ENCODE peak calls at places on chromosome 17, in five cellular contexts. One of them, this sample, is unnamed.

GRCh38 chr17:41008811-41009210 is at the start of gene KRTAP3-1:
- DNase-seq in sigmoid colon: no peak
- DNase-seq in H4: no peak
- DNase-seq in KBM-7: no peak
- DNase-seq in A549: no peak
- DNase-seq in this sample: no peak

GRCh38 chr17:21239680-21240374 is 13.4 kb downstream of the NATD1 start:
- DNase-seq in sigmoid colon: no peak
- DNase-seq in H4: no peak
- DNase-seq in KBM-7: peak
- DNase-seq in A549: peak
- DNase-seq in this sample: no peak

GRCh38 chr17:4175921-4176802 is 33.2 kb downstream of the CYB5D2 start:
- DNase-seq in sigmoid colon: no peak
- DNase-seq in H4: no peak
- DNase-seq in KBM-7: no peak
- DNase-seq in A549: no peak
- DNase-seq in this sample: no peak

GRCh38 chr17:8108972-8109668 is 9.2 kb downstream of the ALOXE3 start:
- DNase-seq in sigmoid colon: no peak
- DNase-seq in H4: no peak
- DNase-seq in KBM-7: no peak
- DNase-seq in A549: no peak
- DNase-seq in this sample: no peak

GRCh38 chr17:76831316-76831715 is 36.9 kb upstream of the MGAT5B start:
- DNase-seq in sigmoid colon: no peak
- DNase-seq in H4: no peak
- DNase-seq in KBM-7: no peak
- DNase-seq in A549: no peak
- DNase-seq in this sample: no peak

GRCh38 chr17:18326039-18326438 is 10.9 kb downstream of the SMCR8 start:
- DNase-seq in sigmoid colon: no peak
- DNase-seq in H4: no peak
- DNase-seq in KBM-7: no peak
- DNase-seq in A549: no peak
- DNase-seq in this sample: no peak

GRCh38 chr17:39753514-39754160 is 15.9 kb downstream of the GRB7 start:
- DNase-seq in sigmoid colon: peak
- DNase-seq in H4: no peak
- DNase-seq in KBM-7: no peak
- DNase-seq in A549: no peak
- DNase-seq in this sample: no peak

GRCh38 chr17:34998205-34998604 is 17.9 kb downstream of the LIG3 start:
- DNase-seq in sigmoid colon: peak
- DNase-seq in H4: peak
- DNase-seq in KBM-7: peak
- DNase-seq in A549: peak
- DNase-seq in this sample: peak

GRCh38 chr17:28734712-28735241 is 6.2 kb downstream of the NEK8 start:
- DNase-seq in sigmoid colon: no peak
- DNase-seq in H4: no peak
- DNase-seq in KBM-7: no peak
- DNase-seq in A549: no peak
- DNase-seq in this sample: no peak

GRCh38 chr17:32596206-32596605 is 109.4 kb downstream of the CDK5R1 start:
- DNase-seq in sigmoid colon: no peak
- DNase-seq in H4: no peak
- DNase-seq in KBM-7: no peak
- DNase-seq in A549: no peak
- DNase-seq in this sample: no peak

GRCh38 chr17:3474212-3474611 is 1.6 kb upstream of the ASPA start:
- DNase-seq in sigmoid colon: no peak
- DNase-seq in H4: peak
- DNase-seq in KBM-7: no peak
- DNase-seq in A549: peak
- DNase-seq in this sample: no peak

GRCh38 chr17:63700528-63701441 is 860 bp upstream of the LIMD2 start:
- DNase-seq in sigmoid colon: peak
- DNase-seq in H4: no peak
- DNase-seq in KBM-7: no peak
- DNase-seq in A549: no peak
- DNase-seq in this sample: no peak

GRCh38 chr17:17126131-17127110 is 79.7 kb downstream of the PLD6 start:
- DNase-seq in sigmoid colon: no peak
- DNase-seq in H4: no peak
- DNase-seq in KBM-7: no peak
- DNase-seq in A549: no peak
- DNase-seq in this sample: no peak

GRCh38 chr17:1787301-1787902 is 25.5 kb downstream of the SERPINF1 start:
- DNase-seq in sigmoid colon: peak
- DNase-seq in H4: peak
- DNase-seq in KBM-7: no peak
- DNase-seq in A549: peak
- DNase-seq in this sample: peak

This sample was measured in HT1080.